ENCODE peak calls at places on chromosomes 13 and 19, in six cellular contexts. Q is heart right ventricle, S is tibial artery, H is sigmoid colon, J is Caco-2, P is coronary artery. F is an unnamed sample.

GRCh38 chr13:67283602-67284001 is 53.5 kb upstream of the PCDH9 start:
- DNase-seq in Q (no peak), S (no peak), H (no peak), J (peak), P (no peak), F (peak)

GRCh38 chr13:76969488-76970365 is 21.4 kb downstream of the ACOD1 start:
- DNase-seq in Q (no peak), S (no peak), H (no peak), J (no peak), P (no peak), F (no peak)

GRCh38 chr19:40594657-40595077 is 6.5 kb upstream of the LTBP4 start:
- DNase-seq in Q (no peak), S (no peak), H (no peak), J (no peak), P (no peak), F (no peak)

GRCh38 chr13:45206340-45206739 is 5.5 kb upstream of the KCTD4 start:
- DNase-seq in Q (no peak), S (no peak), H (no peak), J (no peak), P (no peak), F (no peak)

GRCh38 chr13:28534210-28534609 is 39.3 kb upstream of the FLT1 start:
- DNase-seq in Q (no peak), S (no peak), H (no peak), J (no peak), P (no peak), F (no peak)

GRCh38 chr13:30234763-30235162 is 72.6 kb downstream of the KATNAL1 start:
- DNase-seq in Q (no peak), S (no peak), H (no peak), J (no peak), P (no peak), F (no peak)

GRCh38 chr19:29439021-29439420 is 86.8 kb upstream of the VSTM2B start:
- DNase-seq in Q (no peak), S (no peak), H (no peak), J (no peak), P (no peak), F (no peak)

GRCh38 chr19:10219678-10220077 is 11.5 kb downstream of the S1PR2 start:
- DNase-seq in Q (no peak), S (no peak), H (no peak), J (peak), P (no peak), F (peak)

GRCh38 chr13:39952244-39953233 is 297.1 kb downstream of the COG6 start:
- DNase-seq in Q (no peak), S (no peak), H (no peak), J (no peak), P (no peak), F (no peak)

GRCh38 chr19:765179-765738 is 14.3 kb downstream of the MISP start:
- DNase-seq in Q (no peak), S (no peak), H (no peak), J (no peak), P (no peak), F (no peak)

GRCh38 chr19:18173572-18174294 is at the start of gene IFI30:
- DNase-seq in Q (peak), S (peak), H (peak), J (peak), P (no peak), F (peak)

GRCh38 chr19:46609511-46610412 is 8.6 kb downstream of the CALM3 start:
- DNase-seq in Q (no peak), S (peak), H (peak), J (no peak), P (no peak), F (no peak)

GRCh38 chr13:44317752-44318550 is 55.7 kb upstream of the SERP2 start:
- DNase-seq in Q (no peak), S (no peak), H (no peak), J (no peak), P (no peak), F (no peak)

GRCh38 chr13:104376588-104376987 is 1310.4 kb upstream of the SLC10A2 start:
- DNase-seq in Q (no peak), S (no peak), H (no peak), J (no peak), P (no peak), F (no peak)

GRCh38 chr13:101453784-101454201 is 1.3 kb downstream of the ITGBL1 start:
- DNase-seq in Q (peak), S (peak), H (no peak), J (no peak), P (no peak), F (no peak)

GRCh38 chr19:16036397-16036925 is 39.8 kb upstream of the TPM4 start:
- DNase-seq in Q (no peak), S (no peak), H (peak), J (no peak), P (no peak), F (no peak)

GRCh38 chr13:27638521-27638920 is 16.8 kb downstream of the POLR1D start:
- DNase-seq in Q (no peak), S (no peak), H (no peak), J (no peak), P (no peak), F (no peak)

GRCh38 chr13:111639994-111640393 is 319.6 kb downstream of the TEX29 start:
- DNase-seq in Q (peak), S (no peak), H (no peak), J (no peak), P (peak), F (no peak)

GRCh38 chr19:50252111-50252886 is 48.9 kb downstream of the MYH14 start:
- DNase-seq in Q (no peak), S (no peak), H (no peak), J (peak), P (no peak), F (peak)

GRCh38 chr19:18657590-18658365 is 20.9 kb downstream of the KLHL26 start:
- DNase-seq in Q (peak), S (peak), H (peak), J (no peak), P (peak), F (no peak)

GRCh38 chr13:21606781-21607180 is 2.8 kb upstream of the MICU2 start:
- DNase-seq in Q (no peak), S (no peak), H (no peak), J (no peak), P (no peak), F (no peak)

GRCh38 chr13:21606251-21606650 is 2.3 kb upstream of the MICU2 start:
- DNase-seq in Q (no peak), S (no peak), H (no peak), J (no peak), P (no peak), F (no peak)

GRCh38 chr13:21608961-21609360 is 5.0 kb upstream of the MICU2 start:
- DNase-seq in Q (no peak), S (no peak), H (no peak), J (no peak), P (no peak), F (no peak)

GRCh38 chr13:21603531-21604448 is at the start of gene MICU2:
- DNase-seq in Q (peak), S (peak), H (peak), J (peak), P (peak), F (peak)
- TF ChIP-seq CTCF in Q (peak), S (no peak), H (no peak), J (no peak), P (no peak), F (no peak)

DNA sequence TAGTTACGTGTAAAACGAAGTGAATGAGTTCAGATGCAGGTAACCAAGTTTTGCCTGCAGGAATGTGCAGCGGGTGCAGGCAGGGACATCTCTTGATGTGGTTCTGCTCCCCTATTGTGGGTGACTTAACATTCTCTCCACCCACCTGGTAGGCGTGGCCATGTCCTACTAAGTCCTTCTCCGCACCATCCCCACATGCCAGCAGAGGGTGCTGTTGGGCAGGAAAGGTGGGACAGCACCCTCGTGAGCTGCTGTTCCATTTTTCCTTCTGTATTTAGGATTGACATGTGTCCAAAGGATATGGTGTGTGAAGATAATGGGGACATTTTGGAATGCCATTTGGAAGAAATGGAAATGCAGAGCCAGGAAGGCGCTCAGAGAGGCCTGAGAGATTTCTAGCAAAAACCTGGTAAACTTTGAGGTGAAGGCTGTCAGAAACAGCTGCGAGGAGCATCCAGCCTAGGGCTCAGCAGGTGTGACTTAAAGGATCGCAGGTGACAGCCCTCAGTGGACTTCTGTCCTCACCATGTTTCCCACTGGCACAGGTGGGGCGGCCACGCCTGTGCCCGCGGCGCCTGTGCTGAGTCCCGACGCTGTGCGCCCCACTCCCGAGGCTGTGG is 26.2 kb upstream of the MCF2L start:
- DNase-seq in Q (peak), S (peak), H (peak), J (peak), P (peak), F (peak)
- TF ChIP-seq CTCF in Q (peak), S (peak), H (peak), J (peak), P (peak), F (peak)

DNA sequence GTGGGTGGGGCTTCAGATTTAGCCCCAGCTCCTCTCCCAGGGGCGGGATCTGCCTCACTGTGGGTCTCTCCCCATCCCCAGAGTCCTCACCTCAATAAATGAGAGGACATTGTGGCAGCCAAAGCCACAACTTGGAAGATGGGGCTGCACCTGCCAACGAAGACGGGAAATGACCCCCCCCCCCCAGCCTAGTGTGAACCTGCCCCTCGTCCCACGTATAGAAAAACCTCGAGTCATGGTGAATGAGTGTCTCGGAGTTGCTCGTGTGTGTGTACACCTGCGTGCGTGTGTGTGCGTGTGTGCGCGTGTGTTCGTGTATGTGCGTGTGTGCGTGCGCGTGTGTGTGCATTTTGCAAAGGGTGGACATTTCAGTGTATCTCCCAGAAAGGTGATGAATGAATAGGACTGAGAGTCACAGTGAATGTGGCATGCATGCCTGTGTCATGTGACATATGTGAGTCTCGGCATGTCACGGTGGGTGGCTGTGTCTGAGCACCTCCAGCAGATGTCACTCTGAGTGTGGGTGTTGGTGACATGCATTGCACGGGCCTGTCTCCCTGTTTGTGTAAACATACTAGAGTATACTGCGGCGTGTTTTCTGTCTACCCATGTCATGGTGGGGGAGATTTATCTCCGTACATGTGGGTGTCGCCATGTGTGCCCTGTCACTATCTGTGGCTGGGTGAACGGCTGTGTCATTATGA is 1.5 kb upstream of the TRAPPC5 start:
- DNase-seq in Q (no peak), S (no peak), H (no peak), J (peak), P (no peak), F (peak)
- TF ChIP-seq CTCF in Q (no peak), S (no peak), H (no peak), J (peak), P (no peak), F (no peak)

GRCh38 chr19:32138416-32138815 is 207.0 kb upstream of the ZNF507 start:
- DNase-seq in Q (no peak), S (no peak), H (no peak), J (no peak), P (no peak), F (no peak)
- TF ChIP-seq CTCF in Q (peak), S (no peak), H (no peak), J (no peak), P (no peak), F (no peak)

DNA sequence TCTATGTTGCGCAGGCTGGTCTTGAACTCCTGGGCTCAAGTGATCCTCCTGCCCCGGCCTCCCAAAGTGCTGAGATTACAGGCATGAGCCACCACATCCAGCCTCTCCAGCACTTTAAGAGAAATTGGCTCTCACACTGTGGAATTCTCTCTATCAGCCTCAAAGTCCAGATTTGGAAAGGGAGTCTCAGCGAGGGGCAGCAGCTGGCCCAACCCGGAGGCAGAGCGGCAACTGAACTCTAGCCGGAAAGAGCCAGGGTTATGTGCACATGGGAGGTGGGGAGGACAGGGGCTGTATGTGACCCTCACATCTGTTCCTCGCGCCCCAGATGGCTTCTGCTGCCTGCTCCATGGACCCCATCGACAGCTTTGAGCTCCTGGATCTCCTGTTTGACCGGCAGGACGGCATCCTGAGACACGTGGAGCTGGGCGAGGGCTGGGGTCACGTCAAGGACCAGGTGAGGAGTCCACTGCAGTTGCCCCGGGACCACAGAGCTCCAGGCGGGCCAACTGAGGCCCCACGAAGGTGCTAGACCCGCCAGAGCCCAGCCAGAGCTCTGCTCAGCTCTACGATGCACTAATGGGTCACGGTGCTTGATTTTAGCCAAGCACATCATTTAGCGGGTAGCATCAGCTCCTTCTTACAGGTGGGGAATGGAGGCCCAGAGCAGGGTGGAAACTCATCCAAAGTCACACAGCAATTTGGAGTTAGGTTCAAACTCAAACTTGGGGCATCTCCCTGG is 1.3 kb downstream of the CREB3L3 start:
- DNase-seq in Q (no peak), S (no peak), H (no peak), J (no peak), P (no peak), F (no peak)
- TF ChIP-seq CTCF in Q (no peak), S (no peak), H (no peak), J (no peak), P (no peak), F (no peak)

DNA sequence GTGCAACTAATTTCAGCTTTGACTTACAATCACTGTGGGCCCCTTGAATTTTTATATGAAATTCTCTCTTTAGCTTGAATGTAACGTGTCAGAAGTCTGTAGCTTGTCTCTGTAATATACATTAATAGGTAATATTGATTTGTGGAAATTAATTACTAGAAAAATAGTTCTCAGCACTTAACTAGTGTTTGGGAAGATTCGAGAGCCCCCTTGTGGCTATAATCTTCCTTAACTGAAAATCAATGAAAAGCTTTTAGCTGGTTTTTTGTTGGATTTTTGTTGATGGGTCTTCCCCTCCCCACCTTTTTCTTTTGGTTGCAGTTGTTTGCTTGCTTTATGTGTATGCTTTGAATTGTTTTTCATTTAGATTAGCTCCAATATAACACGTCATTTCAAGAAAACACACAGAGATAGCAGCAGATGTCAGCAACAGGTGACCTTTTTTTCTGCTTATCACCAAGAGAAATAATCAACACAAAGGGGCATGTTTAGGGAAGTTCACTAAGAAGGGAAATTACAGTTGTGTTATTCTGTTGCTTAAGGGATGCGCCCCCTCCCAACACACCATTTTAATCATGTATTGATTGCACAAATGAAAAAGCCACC is 176.8 kb downstream of the OXGR1 start:
- DNase-seq in Q (no peak), S (no peak), H (no peak), J (no peak), P (no peak), F (no peak)
- TF ChIP-seq CTCF in Q (peak), S (peak), H (peak), J (peak), P (peak), F (no peak)

GRCh38 chr13:35961461-35962220 is 169.5 kb downstream of the DCLK1 start:
- DNase-seq in Q (no peak), S (no peak), H (no peak), J (no peak), P (no peak), F (no peak)
- TF ChIP-seq CTCF in Q (peak), S (peak), H (peak), J (no peak), P (no peak), F (no peak)

DNA sequence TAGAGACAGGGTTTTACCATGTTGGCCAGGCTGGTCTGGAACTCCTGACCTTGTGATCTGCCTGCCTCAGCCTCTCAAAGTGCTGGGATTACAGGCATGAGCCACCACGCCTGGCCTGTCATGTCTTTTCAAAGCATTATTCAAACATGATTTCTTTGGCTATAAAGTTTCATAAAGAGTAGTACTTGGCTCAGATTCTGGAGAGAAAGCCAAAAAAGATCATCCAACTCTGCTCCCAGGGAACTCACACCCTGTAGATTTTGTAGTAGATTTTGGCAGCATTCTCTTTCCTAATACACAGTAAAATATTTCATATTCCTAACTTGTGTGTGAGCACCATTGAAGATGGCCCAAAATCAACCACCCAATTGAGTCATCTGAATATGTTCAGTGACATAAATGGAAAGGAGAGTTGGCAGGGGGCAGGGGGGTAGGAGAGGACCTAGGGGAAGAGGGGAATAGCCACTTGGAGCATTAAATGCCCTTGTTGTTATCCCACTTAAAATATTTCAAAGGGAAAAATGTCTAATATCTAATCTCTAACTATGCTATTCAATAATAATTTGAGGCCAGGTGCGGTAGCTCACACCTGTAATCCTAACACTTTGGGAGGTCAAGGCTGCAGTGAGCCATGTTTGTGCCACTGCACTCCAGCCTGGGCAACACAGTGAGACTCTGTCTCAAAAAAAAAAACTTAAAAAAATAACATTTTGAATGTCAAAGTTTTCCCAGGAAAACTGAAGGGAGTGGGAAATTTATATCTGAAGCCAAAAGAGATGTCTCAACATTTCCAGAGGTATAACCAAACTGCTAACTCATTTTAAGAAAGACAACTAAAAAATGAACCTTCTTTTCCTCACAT is 48.2 kb downstream of the CAB39L start:
- DNase-seq in Q (no peak), S (peak), H (peak), J (no peak), P (no peak), F (no peak)
- TF ChIP-seq CTCF in Q (no peak), S (no peak), H (no peak), J (no peak), P (no peak), F (no peak)

F was measured in Calu3.